ENCODE peak calls at places on chromosomes 13 and 19, in nine cellular contexts. K is nephron progenitor cell, Z is HFFc6, R is AG04449, P is IMR-90, A is cardiac muscle cell, Q is omental fat pad, L is BJ, O is bronchial epithelial cell. B is an unnamed sample.

GRCh38 chr19:12521996-12522395 is 29.3 kb downstream of the ZNF564 start:
- DNase-seq in K (no peak), Z (no peak), R (no peak), P (no peak), A (no peak), Q (no peak), L (no peak), O (no peak), B (no peak)

GRCh38 chr19:51127755-51128154 is 3.0 kb downstream of the SIGLEC9 start:
- DNase-seq in K (no peak), Z (no peak), R (no peak), P (peak), A (peak), Q (no peak), L (no peak), O (no peak), B (no peak)

GRCh38 chr13:23615677-23616076 is 45.5 kb downstream of the TNFRSF19 start:
- DNase-seq in K (no peak), Z (no peak), R (no peak), P (no peak), A (no peak), Q (no peak), L (no peak), O (no peak), B (no peak)

GRCh38 chr19:3210347-3211017 is 14.0 kb upstream of the CELF5 start:
- DNase-seq in K (peak), Z (peak), R (no peak), P (no peak), A (peak), Q (no peak), L (no peak), O (peak), B (no peak)

GRCh38 chr19:38726761-38727301 is 17.4 kb downstream of the CAPN12 start:
- DNase-seq in K (no peak), Z (no peak), R (no peak), P (no peak), A (no peak), Q (no peak), L (no peak), O (no peak), B (no peak)

GRCh38 chr19:8877854-8878705 is 45.9 kb downstream of the MBD3L1 start:
- DNase-seq in K (no peak), Z (no peak), R (no peak), P (no peak), A (no peak), Q (no peak), L (no peak), O (no peak), B (no peak)

GRCh38 chr13:60619461-60619860 is 222.4 kb downstream of the TDRD3 start:
- DNase-seq in K (no peak), Z (no peak), R (no peak), P (no peak), A (no peak), Q (no peak), L (no peak), O (no peak), B (no peak)

GRCh38 chr13:42039946-42040729 is 8.3 kb upstream of the DGKH start:
- DNase-seq in K (peak), Z (peak), R (no peak), P (peak), A (peak), Q (peak), L (no peak), O (peak), B (peak)

GRCh38 chr13:36163809-36164308 is 32.7 kb upstream of the DCLK1 start:
- DNase-seq in K (peak), Z (peak), R (peak), P (peak), A (peak), Q (no peak), L (peak), O (peak), B (peak)

GRCh38 chr13:52162279-52163101 is 3.1 kb upstream of the NEK3 start:
- DNase-seq in K (no peak), Z (peak), R (no peak), P (peak), A (peak), Q (no peak), L (no peak), O (no peak), B (no peak)

GRCh38 chr13:99556867-99557443 is 55.7 kb downstream of the TM9SF2 start:
- DNase-seq in K (no peak), Z (no peak), R (no peak), P (no peak), A (no peak), Q (no peak), L (no peak), O (no peak), B (no peak)

GRCh38 chr13:40814803-40815202 is 25.4 kb downstream of the SLC25A15 start:
- DNase-seq in K (no peak), Z (no peak), R (no peak), P (peak), A (no peak), Q (no peak), L (no peak), O (no peak), B (no peak)

GRCh38 chr13:110480161-110480560 is 81.4 kb downstream of the RAB20 start:
- DNase-seq in K (no peak), Z (no peak), R (no peak), P (no peak), A (no peak), Q (no peak), L (no peak), O (no peak), B (no peak)

GRCh38 chr19:10270180-10270615 is 722 bp upstream of the ICAM1 start:
- DNase-seq in K (peak), Z (no peak), R (no peak), P (no peak), A (peak), Q (peak), L (no peak), O (no peak), B (no peak)

GRCh38 chr19:17915940-17916593 is 16.7 kb upstream of the CCDC124 start:
- DNase-seq in K (no peak), Z (no peak), R (no peak), P (no peak), A (no peak), Q (no peak), L (no peak), O (peak), B (no peak)

GRCh38 chr13:86425127-86425526 is 625.9 kb upstream of the SLITRK6 start:
- DNase-seq in K (no peak), Z (no peak), R (no peak), P (no peak), A (no peak), Q (no peak), L (no peak), O (no peak), B (no peak)

GRCh38 chr13:59483441-59484116 is 680.1 kb downstream of the DIAPH3 start:
- DNase-seq in K (no peak), Z (no peak), R (no peak), P (peak), A (peak), Q (no peak), L (no peak), O (no peak), B (no peak)

GRCh38 chr19:33430674-33431277 is 57.3 kb downstream of the CEBPG start:
- DNase-seq in K (peak), Z (peak), R (no peak), P (peak), A (peak), Q (no peak), L (no peak), O (peak), B (peak)

GRCh38 chr19:14023404-14024235 is 4.3 kb upstream of the RLN3 start:
- DNase-seq in K (peak), Z (no peak), R (no peak), P (peak), A (peak), Q (no peak), L (no peak), O (no peak), B (no peak)

GRCh38 chr13:109738298-109738746 is 48.1 kb downstream of the IRS2 start:
- DNase-seq in K (no peak), Z (no peak), R (no peak), P (no peak), A (no peak), Q (no peak), L (no peak), O (peak), B (no peak)

GRCh38 chr19:49666120-49666444 is 349 bp downstream of the BCL2L12 start:
- DNase-seq in K (no peak), Z (no peak), R (no peak), P (no peak), A (no peak), Q (no peak), L (no peak), O (no peak), B (no peak)

GRCh38 chr19:49663224-49663623 is 2.4 kb downstream of the IRF3 start:
- DNase-seq in K (no peak), Z (no peak), R (no peak), P (no peak), A (no peak), Q (no peak), L (no peak), O (no peak), B (no peak)

GRCh38 chr19:49665301-49666119 is at the start of the genes BCL2L12 and IRF3:
- DNase-seq in K (peak), Z (peak), R (peak), P (peak), A (peak), Q (peak), L (peak), O (peak), B (peak)

GRCh38 chr19:49662011-49662410 is 3.6 kb downstream of the IRF3 start:
- DNase-seq in K (no peak), Z (no peak), R (no peak), P (no peak), A (no peak), Q (no peak), L (no peak), O (no peak), B (no peak)

GRCh38 chr19:49664171-49665070 is 1.2 kb downstream of the IRF3 start:
- DNase-seq in K (peak), Z (peak), R (no peak), P (peak), A (peak), Q (peak), L (no peak), O (peak), B (no peak)
- TF ChIP-seq CTCF in K (no peak), Z (peak), R (peak), P (no peak), A (no peak), Q (no peak), L (peak), O (peak), B (no peak)

GRCh38 chr19:49764341-49764740 is 1.2 kb upstream of the TSKS start:
- DNase-seq in K (no peak), Z (no peak), R (no peak), P (no peak), A (no peak), Q (no peak), L (no peak), O (no peak), B (no peak)

GRCh38 chr19:49767967-49768581 is 1.3 kb downstream of the AP2A1 start:
- DNase-seq in K (no peak), Z (no peak), R (no peak), P (no peak), A (peak), Q (no peak), L (no peak), O (no peak), B (no peak)

GRCh38 chr19:49766938-49767315 is at the start of gene AP2A1:
- DNase-seq in K (no peak), Z (no peak), R (no peak), P (no peak), A (no peak), Q (no peak), L (no peak), O (no peak), B (no peak)

GRCh38 chr19:49767380-49767779 is 579 bp downstream of the AP2A1 start:
- DNase-seq in K (no peak), Z (no peak), R (no peak), P (no peak), A (peak), Q (no peak), L (no peak), O (peak), B (no peak)

GRCh38 chr19:49766007-49766937 is 529 bp upstream of the AP2A1 start:
- DNase-seq in K (peak), Z (peak), R (peak), P (peak), A (peak), Q (peak), L (peak), O (peak), B (peak)
- TF ChIP-seq CTCF in K (no peak), Z (no peak), R (no peak), P (no peak), A (no peak), Q (no peak), L (no peak), O (no peak), B (no peak)

GRCh38 chr13:96821971-96822370 is 172.3 kb downstream of the OXGR1 start:
- DNase-seq in K (no peak), Z (no peak), R (no peak), P (no peak), A (no peak), Q (no peak), L (no peak), O (no peak), B (no peak)

GRCh38 chr13:96819375-96819774 is 174.9 kb downstream of the OXGR1 start:
- DNase-seq in K (no peak), Z (no peak), R (no peak), P (no peak), A (no peak), Q (no peak), L (no peak), O (no peak), B (no peak)

GRCh38 chr13:96821381-96821780 is 172.9 kb downstream of the OXGR1 start:
- DNase-seq in K (no peak), Z (no peak), R (no peak), P (peak), A (peak), Q (no peak), L (no peak), O (peak), B (no peak)

GRCh38 chr13:96824110-96824509 is 170.2 kb downstream of the OXGR1 start:
- DNase-seq in K (no peak), Z (no peak), R (no peak), P (no peak), A (no peak), Q (no peak), L (no peak), O (no peak), B (no peak)

GRCh38 chr13:96822900-96823299 is 171.4 kb downstream of the OXGR1 start:
- DNase-seq in K (peak), Z (no peak), R (no peak), P (no peak), A (peak), Q (no peak), L (no peak), O (peak), B (no peak)
- TF ChIP-seq CTCF in K (peak), Z (no peak), R (no peak), P (no peak), A (peak), Q (no peak), L (no peak), O (peak), B (no peak)

GRCh38 chr19:54648129-54648528 is 14.7 kb upstream of the LILRB4 start:
- DNase-seq in K (no peak), Z (no peak), R (no peak), P (no peak), A (no peak), Q (no peak), L (no peak), O (no peak), B (no peak)
- TF ChIP-seq CTCF in K (no peak), Z (no peak), R (no peak), P (no peak), A (no peak), Q (no peak), L (no peak), O (no peak), B (no peak)

GRCh38 chr13:49108204-49108603 is 111.9 kb upstream of the MLNR start:
- DNase-seq in K (no peak), Z (no peak), R (no peak), P (no peak), A (no peak), Q (no peak), L (no peak), O (no peak), B (no peak)

GRCh38 chr13:49112782-49113525 is 107.2 kb upstream of the MLNR start:
- DNase-seq in K (no peak), Z (no peak), R (no peak), P (peak), A (peak), Q (no peak), L (no peak), O (no peak), B (no peak)

GRCh38 chr13:49113526-49114286 is 106.4 kb upstream of the MLNR start:
- DNase-seq in K (no peak), Z (peak), R (no peak), P (peak), A (peak), Q (no peak), L (no peak), O (peak), B (peak)

DNA sequence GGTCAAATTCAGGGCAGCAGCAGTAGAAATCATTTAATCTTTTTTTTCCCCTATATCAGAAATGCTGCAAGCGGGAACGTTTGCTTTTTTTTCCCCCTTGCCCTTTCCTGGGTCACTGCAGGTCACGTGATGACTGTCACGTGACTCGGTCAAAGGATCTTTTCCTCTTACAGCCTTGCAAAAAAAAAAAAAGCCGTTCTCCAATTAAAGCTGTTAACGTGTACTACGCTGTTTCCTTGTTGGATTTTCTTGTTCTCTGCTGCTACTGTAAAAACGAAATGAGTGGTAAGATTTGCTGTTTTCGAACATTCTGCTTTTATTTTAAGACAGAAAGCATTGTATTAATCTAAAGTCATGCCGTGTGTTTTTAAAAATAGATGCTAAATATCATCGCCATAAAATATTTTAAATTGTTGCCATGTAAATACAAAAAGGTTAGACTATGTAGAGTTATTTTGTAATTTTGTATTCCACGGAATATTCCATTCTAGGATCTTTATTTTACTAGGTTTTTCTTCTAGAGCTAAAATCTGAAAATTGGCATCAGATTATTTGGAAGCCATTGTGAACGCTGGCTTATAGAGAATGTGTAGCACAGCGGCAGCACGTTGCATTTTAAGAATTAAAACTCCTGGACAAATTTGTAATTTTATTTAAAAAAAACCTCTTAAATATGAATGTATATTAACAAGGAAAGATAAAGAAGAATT is 109.9 kb upstream of the MLNR start:
- DNase-seq in K (peak), Z (peak), R (peak), P (peak), A (peak), Q (peak), L (peak), O (peak), B (peak)
- TF ChIP-seq CTCF in K (no peak), Z (no peak), R (no peak), P (no peak), A (no peak), Q (no peak), L (no peak), O (no peak), B (no peak)

GRCh38 chr13:29379281-29379680 is 216.2 kb downstream of the SLC7A1 start:
- DNase-seq in K (no peak), Z (no peak), R (no peak), P (no peak), A (no peak), Q (no peak), L (no peak), O (no peak), B (no peak)
- TF ChIP-seq CTCF in K (no peak), Z (no peak), R (no peak), P (no peak), A (no peak), Q (no peak), L (no peak), O (no peak), B (no peak)

GRCh38 chr19:1035998-1036621 is 3.8 kb upstream of the ABCA7 start:
- DNase-seq in K (no peak), Z (no peak), R (no peak), P (no peak), A (no peak), Q (no peak), L (no peak), O (no peak), B (no peak)
- TF ChIP-seq CTCF in K (no peak), Z (peak), R (no peak), P (peak), A (no peak), Q (no peak), L (no peak), O (no peak), B (no peak)

GRCh38 chr13:72221276-72221962 is 354.4 kb upstream of the DACH1 start:
- DNase-seq in K (peak), Z (no peak), R (no peak), P (no peak), A (peak), Q (no peak), L (no peak), O (peak), B (no peak)
- TF ChIP-seq CTCF in K (peak), Z (peak), R (peak), P (no peak), A (peak), Q (no peak), L (peak), O (peak), B (peak)